ENCODE peak calls at places on chromosomes 6 and 20, in ten cellular contexts. One of them, this sample, is unnamed.

GRCh38 chr6:7535498-7535897 is 6.0 kb upstream of the DSP start:
- DNase-seq in neuronal stem cell: no peak
- DNase-seq in GM03348: peak; percentile 68
- DNase-seq in IMR-90: peak; percentile 73
- DNase-seq in HCT116: no peak
- DNase-seq in NCI-H524 treated with DMSO at 0.1 percent for 48 hours: no peak
- DNase-seq in stimulated activated CD8-positive, alpha-beta memory T cell treated with anti-CD3 and anti-CD28 coated beads, Interleukin-2, amount 100 ng/mL, for 48 hours: no peak
- DNase-seq in choroid plexus epithelial cell: peak; percentile 37
- DNase-seq in right cardiac atrium: no peak
- DNase-seq in activated CD4-positive, alpha-beta T cell treated with anti-CD3 and anti-CD28 coated beads for 1 hour: no peak
- DNase-seq in this sample: peak; percentile 11

GRCh38 chr6:26122402-26122792 is 35.2 kb downstream of the HFE start:
- DNase-seq in neuronal stem cell: no peak
- DNase-seq in GM03348: no peak
- DNase-seq in IMR-90: no peak
- DNase-seq in HCT116: no peak
- DNase-seq in NCI-H524 treated with DMSO at 0.1 percent for 48 hours: no peak
- DNase-seq in stimulated activated CD8-positive, alpha-beta memory T cell treated with anti-CD3 and anti-CD28 coated beads, Interleukin-2, amount 100 ng/mL, for 48 hours: no peak
- DNase-seq in choroid plexus epithelial cell: no peak
- DNase-seq in right cardiac atrium: no peak
- DNase-seq in activated CD4-positive, alpha-beta T cell treated with anti-CD3 and anti-CD28 coated beads for 1 hour: no peak
- DNase-seq in this sample: no peak

GRCh38 chr20:36215778-36216177 is 20.5 kb upstream of the AAR2 start:
- DNase-seq in neuronal stem cell: no peak
- DNase-seq in GM03348: no peak
- DNase-seq in IMR-90: no peak
- DNase-seq in HCT116: no peak
- DNase-seq in NCI-H524 treated with DMSO at 0.1 percent for 48 hours: no peak
- DNase-seq in stimulated activated CD8-positive, alpha-beta memory T cell treated with anti-CD3 and anti-CD28 coated beads, Interleukin-2, amount 100 ng/mL, for 48 hours: no peak
- DNase-seq in choroid plexus epithelial cell: no peak
- DNase-seq in right cardiac atrium: no peak
- DNase-seq in activated CD4-positive, alpha-beta T cell treated with anti-CD3 and anti-CD28 coated beads for 1 hour: no peak
- DNase-seq in this sample: no peak

GRCh38 chr6:106254636-106255035 is 70.9 kb downstream of the ATG5 start:
- DNase-seq in neuronal stem cell: no peak
- DNase-seq in GM03348: no peak
- DNase-seq in IMR-90: peak; percentile 70
- DNase-seq in HCT116: no peak
- DNase-seq in NCI-H524 treated with DMSO at 0.1 percent for 48 hours: no peak
- DNase-seq in stimulated activated CD8-positive, alpha-beta memory T cell treated with anti-CD3 and anti-CD28 coated beads, Interleukin-2, amount 100 ng/mL, for 48 hours: no peak
- DNase-seq in choroid plexus epithelial cell: peak; percentile 76
- DNase-seq in right cardiac atrium: no peak
- DNase-seq in activated CD4-positive, alpha-beta T cell treated with anti-CD3 and anti-CD28 coated beads for 1 hour: no peak
- DNase-seq in this sample: peak; percentile 62

GRCh38 chr6:1290805-1291204 is 21.1 kb upstream of the FOXQ1 start:
- DNase-seq in neuronal stem cell: no peak
- DNase-seq in GM03348: no peak
- DNase-seq in IMR-90: no peak
- DNase-seq in HCT116: no peak
- DNase-seq in NCI-H524 treated with DMSO at 0.1 percent for 48 hours: no peak
- DNase-seq in stimulated activated CD8-positive, alpha-beta memory T cell treated with anti-CD3 and anti-CD28 coated beads, Interleukin-2, amount 100 ng/mL, for 48 hours: no peak
- DNase-seq in choroid plexus epithelial cell: no peak
- DNase-seq in right cardiac atrium: no peak
- DNase-seq in activated CD4-positive, alpha-beta T cell treated with anti-CD3 and anti-CD28 coated beads for 1 hour: no peak
- DNase-seq in this sample: no peak

GRCh38 chr6:47376930-47377329 is 67.2 kb upstream of the TNFRSF21 start:
- DNase-seq in neuronal stem cell: no peak
- DNase-seq in GM03348: no peak
- DNase-seq in IMR-90: no peak
- DNase-seq in HCT116: no peak
- DNase-seq in NCI-H524 treated with DMSO at 0.1 percent for 48 hours: peak; percentile 33
- DNase-seq in stimulated activated CD8-positive, alpha-beta memory T cell treated with anti-CD3 and anti-CD28 coated beads, Interleukin-2, amount 100 ng/mL, for 48 hours: no peak
- DNase-seq in choroid plexus epithelial cell: no peak
- DNase-seq in right cardiac atrium: no peak
- DNase-seq in activated CD4-positive, alpha-beta T cell treated with anti-CD3 and anti-CD28 coated beads for 1 hour: no peak
- DNase-seq in this sample: no peak

GRCh38 chr6:86581833-86582232 is 355.5 kb upstream of the HTR1E start:
- DNase-seq in neuronal stem cell: no peak
- DNase-seq in GM03348: no peak
- DNase-seq in IMR-90: no peak
- DNase-seq in HCT116: peak; percentile 31
- DNase-seq in NCI-H524 treated with DMSO at 0.1 percent for 48 hours: no peak
- DNase-seq in stimulated activated CD8-positive, alpha-beta memory T cell treated with anti-CD3 and anti-CD28 coated beads, Interleukin-2, amount 100 ng/mL, for 48 hours: no peak
- DNase-seq in choroid plexus epithelial cell: no peak
- DNase-seq in right cardiac atrium: no peak
- DNase-seq in activated CD4-positive, alpha-beta T cell treated with anti-CD3 and anti-CD28 coated beads for 1 hour: no peak
- DNase-seq in this sample: no peak

GRCh38 chr20:10368702-10369041 is 65.3 kb downstream of the MKKS start:
- DNase-seq in neuronal stem cell: no peak
- DNase-seq in GM03348: no peak
- DNase-seq in IMR-90: no peak
- DNase-seq in HCT116: no peak
- DNase-seq in NCI-H524 treated with DMSO at 0.1 percent for 48 hours: no peak
- DNase-seq in stimulated activated CD8-positive, alpha-beta memory T cell treated with anti-CD3 and anti-CD28 coated beads, Interleukin-2, amount 100 ng/mL, for 48 hours: no peak
- DNase-seq in choroid plexus epithelial cell: no peak
- DNase-seq in right cardiac atrium: no peak
- DNase-seq in activated CD4-positive, alpha-beta T cell treated with anti-CD3 and anti-CD28 coated beads for 1 hour: no peak
- DNase-seq in this sample: no peak

GRCh38 chr6:35602133-35602946 is 86.4 kb downstream of the FKBP5 start:
- DNase-seq in neuronal stem cell: no peak
- DNase-seq in GM03348: peak; percentile 13
- DNase-seq in IMR-90: peak; percentile 32
- DNase-seq in HCT116: no peak
- DNase-seq in NCI-H524 treated with DMSO at 0.1 percent for 48 hours: no peak
- DNase-seq in stimulated activated CD8-positive, alpha-beta memory T cell treated with anti-CD3 and anti-CD28 coated beads, Interleukin-2, amount 100 ng/mL, for 48 hours: no peak
- DNase-seq in choroid plexus epithelial cell: peak; percentile 82
- DNase-seq in right cardiac atrium: no peak
- DNase-seq in activated CD4-positive, alpha-beta T cell treated with anti-CD3 and anti-CD28 coated beads for 1 hour: no peak
- DNase-seq in this sample: no peak

GRCh38 chr6:3596736-3597135 is 139.9 kb upstream of the SLC22A23 start:
- DNase-seq in neuronal stem cell: no peak
- DNase-seq in GM03348: peak; percentile 28
- DNase-seq in IMR-90: no peak
- DNase-seq in HCT116: no peak
- DNase-seq in NCI-H524 treated with DMSO at 0.1 percent for 48 hours: no peak
- DNase-seq in stimulated activated CD8-positive, alpha-beta memory T cell treated with anti-CD3 and anti-CD28 coated beads, Interleukin-2, amount 100 ng/mL, for 48 hours: no peak
- DNase-seq in choroid plexus epithelial cell: no peak
- DNase-seq in right cardiac atrium: no peak
- DNase-seq in activated CD4-positive, alpha-beta T cell treated with anti-CD3 and anti-CD28 coated beads for 1 hour: no peak
- DNase-seq in this sample: no peak

GRCh38 chr20:32028647-32029372 is 18.6 kb downstream of the CCM2L start:
- DNase-seq in neuronal stem cell: no peak
- DNase-seq in GM03348: no peak
- DNase-seq in IMR-90: no peak
- DNase-seq in HCT116: no peak
- DNase-seq in NCI-H524 treated with DMSO at 0.1 percent for 48 hours: peak; percentile 17
- DNase-seq in stimulated activated CD8-positive, alpha-beta memory T cell treated with anti-CD3 and anti-CD28 coated beads, Interleukin-2, amount 100 ng/mL, for 48 hours: no peak
- DNase-seq in choroid plexus epithelial cell: peak; percentile 20
- DNase-seq in right cardiac atrium: no peak
- DNase-seq in activated CD4-positive, alpha-beta T cell treated with anti-CD3 and anti-CD28 coated beads for 1 hour: no peak
- DNase-seq in this sample: peak; percentile 18

GRCh38 chr20:61980647-61981583 is 84.8 kb downstream of the TAF4 start:
- DNase-seq in neuronal stem cell: no peak
- DNase-seq in GM03348: peak; percentile 37
- DNase-seq in IMR-90: no peak
- DNase-seq in HCT116: peak; percentile 3
- DNase-seq in NCI-H524 treated with DMSO at 0.1 percent for 48 hours: no peak
- DNase-seq in stimulated activated CD8-positive, alpha-beta memory T cell treated with anti-CD3 and anti-CD28 coated beads, Interleukin-2, amount 100 ng/mL, for 48 hours: no peak
- DNase-seq in choroid plexus epithelial cell: peak; percentile 56
- DNase-seq in right cardiac atrium: peak; percentile 65
- DNase-seq in activated CD4-positive, alpha-beta T cell treated with anti-CD3 and anti-CD28 coated beads for 1 hour: no peak
- DNase-seq in this sample: peak; percentile 22

GRCh38 chr20:40816039-40816352 is 127.0 kb upstream of the MAFB start:
- DNase-seq in neuronal stem cell: no peak
- DNase-seq in GM03348: no peak
- DNase-seq in IMR-90: no peak
- DNase-seq in HCT116: no peak
- DNase-seq in NCI-H524 treated with DMSO at 0.1 percent for 48 hours: no peak
- DNase-seq in stimulated activated CD8-positive, alpha-beta memory T cell treated with anti-CD3 and anti-CD28 coated beads, Interleukin-2, amount 100 ng/mL, for 48 hours: no peak
- DNase-seq in choroid plexus epithelial cell: peak; percentile 10
- DNase-seq in right cardiac atrium: no peak
- DNase-seq in activated CD4-positive, alpha-beta T cell treated with anti-CD3 and anti-CD28 coated beads for 1 hour: no peak
- DNase-seq in this sample: peak; percentile 45

GRCh38 chr20:63315982-63316491 is 23.1 kb downstream of the COL20A1 start:
- DNase-seq in neuronal stem cell: no peak
- DNase-seq in GM03348: no peak
- DNase-seq in IMR-90: no peak
- DNase-seq in HCT116: no peak
- DNase-seq in NCI-H524 treated with DMSO at 0.1 percent for 48 hours: no peak
- DNase-seq in stimulated activated CD8-positive, alpha-beta memory T cell treated with anti-CD3 and anti-CD28 coated beads, Interleukin-2, amount 100 ng/mL, for 48 hours: no peak
- DNase-seq in choroid plexus epithelial cell: no peak
- DNase-seq in right cardiac atrium: peak; percentile 43
- DNase-seq in activated CD4-positive, alpha-beta T cell treated with anti-CD3 and anti-CD28 coated beads for 1 hour: no peak
- DNase-seq in this sample: no peak